ENCODE peak calls at places on chromosomes 5 and 9, in nine cellular contexts. One of them, this sample, is unnamed.
A peak's percentile ranks its signal among the peaks of the same experiment; 100 is the strongest.

GRCh38 chr5:7385681-7386080 is 10.3 kb upstream of the ADCY2 start:
- DNase-seq in upper lobe of right lung: no peak
- DNase-seq in IMR-90: no peak
- DNase-seq in PC-3: no peak
- DNase-seq in CD4-positive, CD25-positive, alpha-beta regulatory T cell: no peak
- DNase-seq in transverse colon: no peak
- DNase-seq in right lobe of liver: no peak
- DNase-seq in ovary: no peak
- DNase-seq in endothelial cell of umbilical vein: no peak
- DNase-seq in this sample: no peak

GRCh38 chr5:177404641-177405134 is 4.2 kb upstream of the PFN3 start:
- DNase-seq in endothelial cell of umbilical vein: no peak
- DNase-seq in IMR-90: no peak
- DNase-seq in CD4-positive, CD25-positive, alpha-beta regulatory T cell: no peak
- DNase-seq in upper lobe of right lung: no peak
- DNase-seq in transverse colon: no peak
- DNase-seq in right lobe of liver: no peak
- DNase-seq in PC-3: no peak
- DNase-seq in ovary: peak; percentile 48
- DNase-seq in this sample: no peak

GRCh38 chr5:139138790-139139189 is 59.4 kb downstream of the SIL1 start:
- DNase-seq in IMR-90: peak; percentile 56
- DNase-seq in ovary: no peak
- DNase-seq in upper lobe of right lung: peak; percentile 71
- DNase-seq in CD4-positive, CD25-positive, alpha-beta regulatory T cell: no peak
- DNase-seq in PC-3: peak; percentile 69
- DNase-seq in endothelial cell of umbilical vein: peak; percentile 32
- DNase-seq in transverse colon: no peak
- DNase-seq in right lobe of liver: no peak
- DNase-seq in this sample: peak; percentile 64

GRCh38 chr5:139745800-139746690 is 49.6 kb upstream of the PSD2 start:
- DNase-seq in IMR-90: peak; percentile 67
- DNase-seq in CD4-positive, CD25-positive, alpha-beta regulatory T cell: peak; percentile 40
- DNase-seq in endothelial cell of umbilical vein: peak; percentile 67
- DNase-seq in ovary: peak; percentile 50
- DNase-seq in PC-3: peak; percentile 37
- DNase-seq in transverse colon: peak; percentile 66
- DNase-seq in right lobe of liver: no peak
- DNase-seq in upper lobe of right lung: no peak
- DNase-seq in this sample: peak; percentile 85

GRCh38 chr9:38251036-38251335 is 141.5 kb upstream of the ALDH1B1 start:
- DNase-seq in transverse colon: no peak
- DNase-seq in right lobe of liver: no peak
- DNase-seq in endothelial cell of umbilical vein: no peak
- DNase-seq in IMR-90: no peak
- DNase-seq in ovary: no peak
- DNase-seq in CD4-positive, CD25-positive, alpha-beta regulatory T cell: no peak
- DNase-seq in upper lobe of right lung: no peak
- DNase-seq in PC-3: no peak
- DNase-seq in this sample: no peak

GRCh38 chr5:139557811-139558210 is 3.3 kb upstream of the UBE2D2 start:
- DNase-seq in transverse colon: no peak
- DNase-seq in CD4-positive, CD25-positive, alpha-beta regulatory T cell: no peak
- DNase-seq in IMR-90: peak; percentile 51
- DNase-seq in upper lobe of right lung: peak; percentile 8
- DNase-seq in ovary: no peak
- DNase-seq in endothelial cell of umbilical vein: no peak
- DNase-seq in PC-3: no peak
- DNase-seq in right lobe of liver: no peak
- DNase-seq in this sample: no peak

GRCh38 chr9:84002344-84002743 is 21.7 kb downstream of the RMI1 start:
- DNase-seq in transverse colon: no peak
- DNase-seq in CD4-positive, CD25-positive, alpha-beta regulatory T cell: no peak
- DNase-seq in ovary: no peak
- DNase-seq in right lobe of liver: no peak
- DNase-seq in IMR-90: peak; percentile 17
- DNase-seq in endothelial cell of umbilical vein: peak; percentile 35
- DNase-seq in PC-3: no peak
- DNase-seq in upper lobe of right lung: no peak
- DNase-seq in this sample: no peak

GRCh38 chr9:33129886-33130284 is 37.3 kb downstream of the B4GALT1 start:
- DNase-seq in endothelial cell of umbilical vein: no peak
- DNase-seq in ovary: no peak
- DNase-seq in CD4-positive, CD25-positive, alpha-beta regulatory T cell: no peak
- DNase-seq in right lobe of liver: no peak
- DNase-seq in PC-3: peak; percentile 73
- DNase-seq in transverse colon: peak; percentile 57
- DNase-seq in IMR-90: no peak
- DNase-seq in upper lobe of right lung: no peak
- DNase-seq in this sample: no peak

GRCh38 chr9:6383551-6384225 is 29.3 kb upstream of the UHRF2 start:
- DNase-seq in CD4-positive, CD25-positive, alpha-beta regulatory T cell: no peak
- DNase-seq in ovary: no peak
- DNase-seq in right lobe of liver: no peak
- DNase-seq in endothelial cell of umbilical vein: no peak
- DNase-seq in IMR-90: peak; percentile 78
- DNase-seq in PC-3: no peak
- DNase-seq in transverse colon: no peak
- DNase-seq in upper lobe of right lung: no peak
- DNase-seq in this sample: no peak

GRCh38 chr5:156526081-156527017 is 199.4 kb downstream of the SGCD start:
- DNase-seq in ovary: no peak
- DNase-seq in right lobe of liver: no peak
- DNase-seq in endothelial cell of umbilical vein: no peak
- DNase-seq in IMR-90: peak; percentile 74
- DNase-seq in PC-3: no peak
- DNase-seq in transverse colon: no peak
- DNase-seq in upper lobe of right lung: no peak
- DNase-seq in CD4-positive, CD25-positive, alpha-beta regulatory T cell: no peak
- DNase-seq in this sample: no peak

GRCh38 chr5:151284392-151284967 is 19.1 kb downstream of the SLC36A3 start:
- DNase-seq in right lobe of liver: no peak
- DNase-seq in transverse colon: no peak
- DNase-seq in upper lobe of right lung: no peak
- DNase-seq in ovary: no peak
- DNase-seq in PC-3: no peak
- DNase-seq in CD4-positive, CD25-positive, alpha-beta regulatory T cell: no peak
- DNase-seq in endothelial cell of umbilical vein: no peak
- DNase-seq in IMR-90: no peak
- DNase-seq in this sample: no peak

GRCh38 chr9:80968611-80969010 is 720.7 kb downstream of the TLE1 start:
- DNase-seq in ovary: no peak
- DNase-seq in transverse colon: no peak
- DNase-seq in endothelial cell of umbilical vein: no peak
- DNase-seq in PC-3: peak; percentile 29
- DNase-seq in right lobe of liver: no peak
- DNase-seq in upper lobe of right lung: no peak
- DNase-seq in CD4-positive, CD25-positive, alpha-beta regulatory T cell: no peak
- DNase-seq in IMR-90: peak; percentile 87
- DNase-seq in this sample: peak; percentile 10

GRCh38 chr5:83473344-83474169 is 2.0 kb downstream of the VCAN start:
- DNase-seq in CD4-positive, CD25-positive, alpha-beta regulatory T cell: no peak
- DNase-seq in upper lobe of right lung: peak; percentile 89
- DNase-seq in right lobe of liver: peak; percentile 66
- DNase-seq in transverse colon: peak; percentile 70
- DNase-seq in PC-3: peak; percentile 91
- DNase-seq in endothelial cell of umbilical vein: peak; percentile 87
- DNase-seq in ovary: peak; percentile 58
- DNase-seq in IMR-90: peak; percentile 98
- DNase-seq in this sample: peak; percentile 94

DNA sequence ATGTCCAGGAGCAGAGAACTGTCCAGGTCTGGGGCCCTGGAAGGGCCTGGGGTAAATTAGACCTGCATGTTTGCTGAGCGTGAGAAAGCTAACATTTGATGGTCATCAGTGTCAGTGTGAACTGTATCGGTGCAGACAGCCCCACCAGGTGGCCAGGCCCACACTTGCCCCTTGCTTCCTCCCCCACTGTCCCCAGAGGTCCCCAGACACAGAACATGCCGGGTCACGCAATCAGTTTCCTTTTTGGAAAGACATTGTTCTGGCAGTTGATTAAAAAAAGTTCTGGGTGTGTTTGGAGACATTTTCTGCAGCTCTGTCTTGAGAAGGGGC is 1.5 kb downstream of the NKD2 start:
- DNase-seq in PC-3: peak; percentile 13
- DNase-seq in IMR-90: no peak
- DNase-seq in CD4-positive, CD25-positive, alpha-beta regulatory T cell: no peak
- DNase-seq in right lobe of liver: no peak
- DNase-seq in transverse colon: no peak
- DNase-seq in ovary: no peak
- DNase-seq in upper lobe of right lung: no peak
- DNase-seq in endothelial cell of umbilical vein: no peak
- DNase-seq in this sample: no peak
- H3K4me3 ChIP-seq in PC-3: peak overlapping the region; percentile 2
- H3K4me3 ChIP-seq in IMR-90: no peak overlapping the region
- H3K4me3 ChIP-seq in CD4-positive, CD25-positive, alpha-beta regulatory T cell: no peak overlapping the region
- H3K4me3 ChIP-seq in right lobe of liver: no peak overlapping the region
- H3K4me3 ChIP-seq in transverse colon: no peak overlapping the region
- H3K4me3 ChIP-seq in ovary: no peak overlapping the region
- H3K4me3 ChIP-seq in upper lobe of right lung: peak overlapping the region; percentile 43
- H3K4me3 ChIP-seq in endothelial cell of umbilical vein: no peak overlapping the region
- H3K4me3 ChIP-seq in this sample: no peak overlapping the region

GRCh38 chr9:89441655-89441970 is 56.3 kb downstream of the SEMA4D start:
- DNase-seq in endothelial cell of umbilical vein: no peak
- DNase-seq in right lobe of liver: no peak
- DNase-seq in upper lobe of right lung: no peak
- DNase-seq in CD4-positive, CD25-positive, alpha-beta regulatory T cell: no peak
- DNase-seq in ovary: no peak
- DNase-seq in transverse colon: no peak
- DNase-seq in IMR-90: no peak
- DNase-seq in PC-3: no peak
- DNase-seq in this sample: no peak
- H3K27ac ChIP-seq in endothelial cell of umbilical vein: no peak overlapping the region
- H3K27ac ChIP-seq in right lobe of liver: no peak overlapping the region
- H3K27ac ChIP-seq in upper lobe of right lung: no peak overlapping the region
- H3K27ac ChIP-seq in CD4-positive, CD25-positive, alpha-beta regulatory T cell: peak overlapping the region; percentile 43
- H3K27ac ChIP-seq in ovary: no peak overlapping the region
- H3K27ac ChIP-seq in transverse colon: peak overlapping the region; percentile 41
- H3K27ac ChIP-seq in IMR-90: no peak overlapping the region
- H3K27ac ChIP-seq in PC-3: no peak overlapping the region
- H3K27ac ChIP-seq in this sample: no peak overlapping the region

GRCh38 chr5:144134181-144134827 is 36.2 kb downstream of the YIPF5 start:
- DNase-seq in IMR-90: no peak
- DNase-seq in PC-3: no peak
- DNase-seq in transverse colon: no peak
- DNase-seq in upper lobe of right lung: no peak
- DNase-seq in endothelial cell of umbilical vein: no peak
- DNase-seq in right lobe of liver: no peak
- DNase-seq in CD4-positive, CD25-positive, alpha-beta regulatory T cell: no peak
- DNase-seq in ovary: no peak
- DNase-seq in this sample: no peak
- H3K4me1 ChIP-seq in IMR-90: no peaks in the 10 kb centered on the region
- H3K4me1 ChIP-seq in PC-3: no peaks in the 10 kb centered on the region
- H3K4me1 ChIP-seq in transverse colon: no peaks in the 10 kb centered on the region
- H3K4me1 ChIP-seq in upper lobe of right lung: no peaks in the 10 kb centered on the region
- H3K4me1 ChIP-seq in endothelial cell of umbilical vein: no peaks in the 10 kb centered on the region
- H3K4me1 ChIP-seq in right lobe of liver: no peaks in the 10 kb centered on the region
- H3K4me1 ChIP-seq in CD4-positive, CD25-positive, alpha-beta regulatory T cell: no peaks in the 10 kb centered on the region
- H3K4me1 ChIP-seq in ovary: no peaks in the 10 kb centered on the region
- H3K4me1 ChIP-seq in this sample: peaks cover 3% of the 10 kb centered on the region

GRCh38 chr5:78509884-78510769 is 138.4 kb downstream of the LHFPL2 start:
- DNase-seq in endothelial cell of umbilical vein: peak; percentile 60
- DNase-seq in CD4-positive, CD25-positive, alpha-beta regulatory T cell: no peak
- DNase-seq in ovary: peak; percentile 49
- DNase-seq in PC-3: peak; percentile 55
- DNase-seq in transverse colon: peak; percentile 80
- DNase-seq in IMR-90: no peak
- DNase-seq in right lobe of liver: peak; percentile 92
- DNase-seq in upper lobe of right lung: peak; percentile 90
- DNase-seq in this sample: peak; percentile 90
- H3K4me3 ChIP-seq in endothelial cell of umbilical vein: no peak overlapping the region
- H3K4me3 ChIP-seq in CD4-positive, CD25-positive, alpha-beta regulatory T cell: peak overlapping the region; percentile 59
- H3K4me3 ChIP-seq in ovary: peak overlapping the region; percentile 30
- H3K4me3 ChIP-seq in PC-3: peak overlapping the region; percentile 65
- H3K4me3 ChIP-seq in transverse colon: peak overlapping the region; percentile 54
- H3K4me3 ChIP-seq in IMR-90: peak overlapping the region; percentile 9
- H3K4me3 ChIP-seq in right lobe of liver: peak overlapping the region; percentile 36
- H3K4me3 ChIP-seq in upper lobe of right lung: peak overlapping the region; percentile 56
- H3K4me3 ChIP-seq in this sample: peak overlapping the region; percentile 42

DNA sequence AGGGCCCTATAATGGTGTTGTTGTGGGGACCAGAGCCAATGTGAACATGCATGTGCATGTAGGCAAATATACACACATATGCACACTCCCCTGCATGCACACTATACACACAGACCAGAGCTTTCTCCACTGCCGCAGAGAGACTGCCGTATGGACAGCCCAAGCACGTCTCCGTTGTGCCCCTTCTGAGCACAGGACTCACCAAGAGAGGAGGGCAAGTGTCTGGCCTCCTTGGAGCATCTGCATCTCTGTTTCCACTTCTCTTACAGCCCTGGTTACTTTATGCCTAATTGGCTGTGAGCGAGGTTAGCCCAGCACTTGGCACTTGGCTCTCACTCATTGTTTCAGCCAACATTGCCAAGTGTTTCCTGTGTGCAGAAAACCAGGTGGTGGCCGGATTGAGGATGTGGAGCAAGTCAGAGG is 30.4 kb downstream of the CSF2 start:
- DNase-seq in endothelial cell of umbilical vein: peak; percentile 14
- DNase-seq in upper lobe of right lung: no peak
- DNase-seq in CD4-positive, CD25-positive, alpha-beta regulatory T cell: no peak
- DNase-seq in right lobe of liver: no peak
- DNase-seq in ovary: no peak
- DNase-seq in PC-3: no peak
- DNase-seq in IMR-90: no peak
- DNase-seq in transverse colon: no peak
- DNase-seq in this sample: no peak
- H3K27ac ChIP-seq in endothelial cell of umbilical vein: no peak overlapping the region
- H3K27ac ChIP-seq in upper lobe of right lung: no peak overlapping the region
- H3K27ac ChIP-seq in CD4-positive, CD25-positive, alpha-beta regulatory T cell: peak overlapping the region; percentile 43
- H3K27ac ChIP-seq in right lobe of liver: no peak overlapping the region
- H3K27ac ChIP-seq in ovary: no peak overlapping the region
- H3K27ac ChIP-seq in PC-3: peak overlapping the region; percentile 96
- H3K27ac ChIP-seq in IMR-90: peak overlapping the region; percentile 92
- H3K27ac ChIP-seq in transverse colon: peak overlapping the region; percentile 58
- H3K27ac ChIP-seq in this sample: no peak overlapping the region

DNA sequence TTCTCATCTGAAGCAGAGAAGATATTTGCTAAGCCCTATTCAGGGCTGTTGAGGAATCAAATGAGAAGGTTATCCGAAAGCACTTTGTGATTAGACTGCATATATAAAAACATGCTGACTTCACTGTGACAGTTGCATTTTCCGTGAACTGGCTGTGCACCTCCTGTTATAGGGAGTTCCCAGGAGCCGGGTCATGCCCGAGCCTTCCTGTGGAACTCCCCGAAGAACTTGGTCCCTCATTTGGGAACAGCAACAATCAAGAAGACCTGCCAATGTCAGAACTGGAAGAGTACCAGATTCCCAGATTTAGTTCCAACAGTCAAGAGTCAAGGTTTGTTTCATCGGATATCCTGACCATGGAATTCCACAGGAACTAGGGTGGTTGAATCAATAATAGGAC is 130.4 kb upstream of the RAI14 start:
- DNase-seq in PC-3: no peak
- DNase-seq in transverse colon: no peak
- DNase-seq in IMR-90: no peak
- DNase-seq in CD4-positive, CD25-positive, alpha-beta regulatory T cell: no peak
- DNase-seq in ovary: no peak
- DNase-seq in right lobe of liver: no peak
- DNase-seq in endothelial cell of umbilical vein: peak; percentile 82
- DNase-seq in upper lobe of right lung: no peak
- DNase-seq in this sample: peak; percentile 50
- H3K4me1 ChIP-seq in PC-3: peaks cover 31% of the 10 kb centered on the region
- H3K4me1 ChIP-seq in transverse colon: no peaks in the 10 kb centered on the region
- H3K4me1 ChIP-seq in IMR-90: peaks cover 20% of the 10 kb centered on the region
- H3K4me1 ChIP-seq in CD4-positive, CD25-positive, alpha-beta regulatory T cell: no peaks in the 10 kb centered on the region
- H3K4me1 ChIP-seq in ovary: peaks cover 5% of the 10 kb centered on the region
- H3K4me1 ChIP-seq in right lobe of liver: no peaks in the 10 kb centered on the region
- H3K4me1 ChIP-seq in endothelial cell of umbilical vein: peaks cover 36% of the 10 kb centered on the region
- H3K4me1 ChIP-seq in upper lobe of right lung: peaks cover 20% of the 10 kb centered on the region
- H3K4me1 ChIP-seq in this sample: no peaks in the 10 kb centered on the region

This sample was measured in right cardiac atrium.